ENCODE peak calls at places on chromosomes 11 and 22, in eight cellular contexts. One of them, this sample, is unnamed.

GRCh38 chr11:63762662-63763505 is 5.7 kb downstream of the ZFTA start:
- DNase-seq in neuronal stem cell: peak; percentile 71
- DNase-seq in CD4-positive, alpha-beta memory T cell: no peak
- DNase-seq in endodermal cell: peak; percentile 85
- DNase-seq in left ventricle myocardium inferior: peak; percentile 47
- DNase-seq in CD8-positive, alpha-beta T cell: no peak
- DNase-seq in adipocyte: no peak
- DNase-seq in sigmoid colon: peak; percentile 85
- DNase-seq in this sample: no peak

GRCh38 chr22:37079668-37080171 is 28.2 kb downstream of the KCTD17 start:
- DNase-seq in neuronal stem cell: no peak
- DNase-seq in adipocyte: peak; percentile 12
- DNase-seq in sigmoid colon: no peak
- DNase-seq in endodermal cell: no peak
- DNase-seq in CD4-positive, alpha-beta memory T cell: peak; percentile 98
- DNase-seq in left ventricle myocardium inferior: no peak
- DNase-seq in CD8-positive, alpha-beta T cell: peak; percentile 64
- DNase-seq in this sample: peak; percentile 79

GRCh38 chr22:37412445-37413250 is 14.6 kb downstream of the ELFN2 start:
- DNase-seq in CD4-positive, alpha-beta memory T cell: no peak
- DNase-seq in endodermal cell: no peak
- DNase-seq in neuronal stem cell: no peak
- DNase-seq in adipocyte: no peak
- DNase-seq in left ventricle myocardium inferior: no peak
- DNase-seq in sigmoid colon: no peak
- DNase-seq in CD8-positive, alpha-beta T cell: no peak
- DNase-seq in this sample: no peak

GRCh38 chr11:77124041-77124440 is 4.0 kb upstream of the MYO7A start:
- DNase-seq in adipocyte: no peak
- DNase-seq in CD8-positive, alpha-beta T cell: no peak
- DNase-seq in neuronal stem cell: no peak
- DNase-seq in CD4-positive, alpha-beta memory T cell: no peak
- DNase-seq in left ventricle myocardium inferior: no peak
- DNase-seq in sigmoid colon: no peak
- DNase-seq in endodermal cell: no peak
- DNase-seq in this sample: no peak

GRCh38 chr11:78227906-78228305 is 39.2 kb downstream of the USP35 start:
- DNase-seq in CD4-positive, alpha-beta memory T cell: no peak
- DNase-seq in neuronal stem cell: no peak
- DNase-seq in CD8-positive, alpha-beta T cell: no peak
- DNase-seq in left ventricle myocardium inferior: no peak
- DNase-seq in adipocyte: no peak
- DNase-seq in endodermal cell: no peak
- DNase-seq in sigmoid colon: no peak
- DNase-seq in this sample: no peak

GRCh38 chr11:115745545-115746265 is 241.5 kb upstream of the CADM1 start:
- DNase-seq in sigmoid colon: no peak
- DNase-seq in endodermal cell: peak; percentile 49
- DNase-seq in CD8-positive, alpha-beta T cell: no peak
- DNase-seq in CD4-positive, alpha-beta memory T cell: no peak
- DNase-seq in neuronal stem cell: no peak
- DNase-seq in left ventricle myocardium inferior: peak; percentile 60
- DNase-seq in adipocyte: no peak
- DNase-seq in this sample: no peak

GRCh38 chr22:34950480-34950879 is 115.5 kb upstream of the ISX start:
- DNase-seq in sigmoid colon: no peak
- DNase-seq in adipocyte: peak; percentile 14
- DNase-seq in endodermal cell: peak; percentile 71
- DNase-seq in CD4-positive, alpha-beta memory T cell: no peak
- DNase-seq in neuronal stem cell: no peak
- DNase-seq in CD8-positive, alpha-beta T cell: no peak
- DNase-seq in left ventricle myocardium inferior: no peak
- DNase-seq in this sample: no peak

GRCh38 chr11:130247289-130247688 is 67.4 kb downstream of the ZBTB44 start:
- DNase-seq in endodermal cell: no peak
- DNase-seq in neuronal stem cell: no peak
- DNase-seq in adipocyte: no peak
- DNase-seq in CD4-positive, alpha-beta memory T cell: no peak
- DNase-seq in left ventricle myocardium inferior: no peak
- DNase-seq in CD8-positive, alpha-beta T cell: no peak
- DNase-seq in sigmoid colon: no peak
- DNase-seq in this sample: no peak

GRCh38 chr11:9148035-9148434 is 56.6 kb upstream of the SCUBE2 start:
- DNase-seq in left ventricle myocardium inferior: no peak
- DNase-seq in sigmoid colon: no peak
- DNase-seq in endodermal cell: no peak
- DNase-seq in neuronal stem cell: no peak
- DNase-seq in CD8-positive, alpha-beta T cell: no peak
- DNase-seq in adipocyte: no peak
- DNase-seq in CD4-positive, alpha-beta memory T cell: no peak
- DNase-seq in this sample: no peak

GRCh38 chr11:83521647-83522596 is 235.8 kb upstream of the CCDC90B start:
- DNase-seq in endodermal cell: peak; percentile 70
- DNase-seq in left ventricle myocardium inferior: no peak
- DNase-seq in adipocyte: no peak
- DNase-seq in CD4-positive, alpha-beta memory T cell: no peak
- DNase-seq in sigmoid colon: no peak
- DNase-seq in neuronal stem cell: no peak
- DNase-seq in CD8-positive, alpha-beta T cell: no peak
- DNase-seq in this sample: no peak

GRCh38 chr11:13222285-13222684 is 55.3 kb upstream of the BMAL1 start:
- DNase-seq in neuronal stem cell: no peak
- DNase-seq in CD8-positive, alpha-beta T cell: no peak
- DNase-seq in left ventricle myocardium inferior: no peak
- DNase-seq in adipocyte: no peak
- DNase-seq in endodermal cell: peak; percentile 58
- DNase-seq in sigmoid colon: no peak
- DNase-seq in CD4-positive, alpha-beta memory T cell: no peak
- DNase-seq in this sample: no peak

GRCh38 chr11:113847580-113847979 is 27.8 kb downstream of the USP28 start:
- DNase-seq in CD8-positive, alpha-beta T cell: no peak
- DNase-seq in CD4-positive, alpha-beta memory T cell: no peak
- DNase-seq in left ventricle myocardium inferior: no peak
- DNase-seq in neuronal stem cell: no peak
- DNase-seq in adipocyte: no peak
- DNase-seq in endodermal cell: no peak
- DNase-seq in sigmoid colon: no peak
- DNase-seq in this sample: no peak

GRCh38 chr11:36191941-36192340 is 97.3 kb downstream of the COMMD9 start:
- DNase-seq in adipocyte: peak; percentile 3
- DNase-seq in left ventricle myocardium inferior: no peak
- DNase-seq in sigmoid colon: no peak
- DNase-seq in CD8-positive, alpha-beta T cell: no peak
- DNase-seq in CD4-positive, alpha-beta memory T cell: no peak
- DNase-seq in endodermal cell: no peak
- DNase-seq in neuronal stem cell: no peak
- DNase-seq in this sample: no peak

GRCh38 chr11:86193297-86194095 is 51.1 kb upstream of the EED start:
- DNase-seq in sigmoid colon: peak; percentile 77
- DNase-seq in CD8-positive, alpha-beta T cell: peak; percentile 26
- DNase-seq in adipocyte: peak; percentile 84
- DNase-seq in endodermal cell: peak; percentile 91
- DNase-seq in left ventricle myocardium inferior: peak; percentile 69
- DNase-seq in CD4-positive, alpha-beta memory T cell: peak; percentile 68
- DNase-seq in neuronal stem cell: peak; percentile 33
- DNase-seq in this sample: peak; percentile 94

GRCh38 chr11:96272542-96273306 is 70.3 kb downstream of the MAML2 start:
- DNase-seq in left ventricle myocardium inferior: no peak
- DNase-seq in CD4-positive, alpha-beta memory T cell: peak; percentile 42
- DNase-seq in neuronal stem cell: no peak
- DNase-seq in CD8-positive, alpha-beta T cell: no peak
- DNase-seq in endodermal cell: no peak
- DNase-seq in adipocyte: no peak
- DNase-seq in sigmoid colon: no peak
- DNase-seq in this sample: no peak

GRCh38 chr11:96271777-96272176 is 71.2 kb downstream of the MAML2 start:
- DNase-seq in CD4-positive, alpha-beta memory T cell: no peak
- DNase-seq in left ventricle myocardium inferior: no peak
- DNase-seq in adipocyte: no peak
- DNase-seq in CD8-positive, alpha-beta T cell: no peak
- DNase-seq in endodermal cell: no peak
- DNase-seq in sigmoid colon: no peak
- DNase-seq in neuronal stem cell: no peak
- DNase-seq in this sample: no peak

GRCh38 chr11:96276836-96277235 is 66.2 kb downstream of the MAML2 start:
- DNase-seq in left ventricle myocardium inferior: no peak
- DNase-seq in neuronal stem cell: no peak
- DNase-seq in CD8-positive, alpha-beta T cell: no peak
- DNase-seq in adipocyte: no peak
- DNase-seq in CD4-positive, alpha-beta memory T cell: no peak
- DNase-seq in endodermal cell: no peak
- DNase-seq in sigmoid colon: no peak
- DNase-seq in this sample: no peak

GRCh38 chr11:96275807-96276594 is 67.0 kb downstream of the MAML2 start:
- DNase-seq in sigmoid colon: no peak
- DNase-seq in left ventricle myocardium inferior: no peak
- DNase-seq in CD4-positive, alpha-beta memory T cell: no peak
- DNase-seq in neuronal stem cell: no peak
- DNase-seq in endodermal cell: no peak
- DNase-seq in CD8-positive, alpha-beta T cell: no peak
- DNase-seq in adipocyte: peak; percentile 51
- DNase-seq in this sample: no peak

DNA sequence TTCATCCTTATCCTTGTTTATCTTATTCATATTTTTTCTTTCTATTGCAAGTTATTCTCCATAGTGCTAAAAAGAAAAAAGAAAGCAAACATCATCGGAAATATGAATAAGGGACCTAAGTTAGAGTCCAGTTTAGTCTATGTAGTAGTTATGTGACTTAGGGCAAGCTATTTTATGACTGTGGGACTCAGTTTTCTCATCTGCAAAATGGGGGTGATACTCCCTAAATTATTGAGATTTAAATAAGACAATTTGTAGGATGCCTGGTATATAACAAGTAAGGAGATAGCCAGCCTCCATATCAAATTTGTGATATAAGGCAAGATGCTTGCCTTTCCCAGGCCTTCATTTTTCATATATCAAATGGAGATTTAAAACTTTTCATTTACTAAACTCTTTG is 69.5 kb downstream of the MAML2 start:
- DNase-seq in CD4-positive, alpha-beta memory T cell: no peak
- DNase-seq in sigmoid colon: no peak
- DNase-seq in left ventricle myocardium inferior: no peak
- DNase-seq in CD8-positive, alpha-beta T cell: no peak
- DNase-seq in adipocyte: no peak
- DNase-seq in endodermal cell: no peak
- DNase-seq in neuronal stem cell: no peak
- DNase-seq in this sample: no peak
- H3K4me1 ChIP-seq in CD4-positive, alpha-beta memory T cell: peaks cover 25% of the 10 kb centered on the region
- H3K4me1 ChIP-seq in sigmoid colon: peaks cover 25% of the 10 kb centered on the region
- H3K4me1 ChIP-seq in left ventricle myocardium inferior: peaks cover 11% of the 10 kb centered on the region
- H3K4me1 ChIP-seq in CD8-positive, alpha-beta T cell: peaks cover 13% of the 10 kb centered on the region
- H3K4me1 ChIP-seq in adipocyte: peaks cover 10% of the 10 kb centered on the region
- H3K4me1 ChIP-seq in endodermal cell: no peaks in the 10 kb centered on the region
- H3K4me1 ChIP-seq in neuronal stem cell: no peaks in the 10 kb centered on the region
- H3K4me1 ChIP-seq in this sample: peaks cover 13% of the 10 kb centered on the region

DNA sequence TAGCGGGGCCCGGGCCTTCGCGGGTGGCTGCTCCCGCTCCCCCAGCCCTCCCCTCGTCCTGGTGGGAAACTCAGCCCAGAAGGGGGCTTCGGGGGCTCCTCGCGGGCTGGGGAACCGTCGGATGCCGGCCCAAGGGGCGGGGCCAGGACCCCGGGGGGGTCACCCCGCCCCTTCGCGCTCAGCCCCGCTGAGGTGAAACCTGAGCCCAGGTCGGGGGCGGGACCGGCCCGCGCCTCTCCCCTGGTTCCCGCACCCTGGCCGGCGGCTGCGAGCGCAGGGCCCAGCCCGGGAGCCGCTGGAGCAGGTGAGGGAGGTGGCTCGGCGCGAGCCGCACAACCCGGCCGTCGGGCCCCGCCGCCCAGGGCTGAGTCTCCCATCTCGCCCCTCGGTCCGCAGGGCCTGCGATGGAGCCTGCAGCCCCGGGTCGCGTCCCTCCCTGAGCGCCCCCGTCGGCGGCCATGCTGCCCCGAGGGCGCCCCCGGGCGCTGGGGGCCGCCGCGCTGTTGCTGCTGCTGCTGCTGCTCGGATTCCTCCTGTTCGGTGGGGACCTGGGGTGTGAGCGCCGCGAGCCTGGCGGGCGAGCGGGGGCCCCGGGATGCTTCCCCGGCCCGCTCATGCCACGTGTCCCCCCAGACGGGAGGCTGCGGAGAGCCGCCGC is at the start of gene LARGE2:
- DNase-seq in CD8-positive, alpha-beta T cell: no peak
- DNase-seq in endodermal cell: peak; percentile 93
- DNase-seq in left ventricle myocardium inferior: peak; percentile 8
- DNase-seq in sigmoid colon: no peak
- DNase-seq in adipocyte: no peak
- DNase-seq in neuronal stem cell: peak; percentile 59
- DNase-seq in CD4-positive, alpha-beta memory T cell: no peak
- DNase-seq in this sample: no peak
- H3K4me3 ChIP-seq in CD8-positive, alpha-beta T cell: peak within 1 kb of the TSS; percentile 48
- H3K4me3 ChIP-seq in endodermal cell: peak within 1 kb of the TSS; percentile 64
- H3K4me3 ChIP-seq in left ventricle myocardium inferior: peak within 1 kb of the TSS; percentile 56
- H3K4me3 ChIP-seq in sigmoid colon: peak within 1 kb of the TSS; percentile 22
- H3K4me3 ChIP-seq in adipocyte: no peak within 1 kb of the TSS
- H3K4me3 ChIP-seq in neuronal stem cell: peak within 1 kb of the TSS; percentile 78
- H3K4me3 ChIP-seq in CD4-positive, alpha-beta memory T cell: no peak within 1 kb of the TSS
- H3K4me3 ChIP-seq in this sample: no peak within 1 kb of the TSS

GRCh38 chr22:20508815-20509271 is 1.4 kb downstream of the MED15 start:
- DNase-seq in CD4-positive, alpha-beta memory T cell: no peak
- DNase-seq in CD8-positive, alpha-beta T cell: no peak
- DNase-seq in left ventricle myocardium inferior: no peak
- DNase-seq in neuronal stem cell: no peak
- DNase-seq in endodermal cell: no peak
- DNase-seq in adipocyte: no peak
- DNase-seq in sigmoid colon: no peak
- DNase-seq in this sample: no peak

GRCh38 chr22:20509344-20510047 is 2.1 kb downstream of the MED15 start:
- DNase-seq in adipocyte: peak; percentile 96
- DNase-seq in neuronal stem cell: no peak
- DNase-seq in CD8-positive, alpha-beta T cell: no peak
- DNase-seq in left ventricle myocardium inferior: peak; percentile 73
- DNase-seq in endodermal cell: no peak
- DNase-seq in CD4-positive, alpha-beta memory T cell: peak; percentile 86
- DNase-seq in sigmoid colon: peak; percentile 89
- DNase-seq in this sample: peak; percentile 30

GRCh38 chr22:20511578-20512259 is 4.3 kb downstream of the MED15 start:
- DNase-seq in CD8-positive, alpha-beta T cell: no peak
- DNase-seq in neuronal stem cell: no peak
- DNase-seq in sigmoid colon: no peak
- DNase-seq in adipocyte: no peak
- DNase-seq in endodermal cell: no peak
- DNase-seq in CD4-positive, alpha-beta memory T cell: no peak
- DNase-seq in left ventricle myocardium inferior: no peak
- DNase-seq in this sample: no peak

GRCh38 chr22:20507253-20508066 is at the start of gene MED15:
- DNase-seq in adipocyte: peak; percentile 97
- DNase-seq in left ventricle myocardium inferior: peak; percentile 92
- DNase-seq in CD8-positive, alpha-beta T cell: peak; percentile 71
- DNase-seq in sigmoid colon: peak; percentile 95
- DNase-seq in endodermal cell: peak; percentile 97
- DNase-seq in CD4-positive, alpha-beta memory T cell: peak; percentile 90
- DNase-seq in neuronal stem cell: peak; percentile 79
- DNase-seq in this sample: peak; percentile 87

GRCh38 chr22:20510811-20511577 is 3.6 kb downstream of the MED15 start:
- DNase-seq in CD4-positive, alpha-beta memory T cell: no peak
- DNase-seq in neuronal stem cell: no peak
- DNase-seq in adipocyte: no peak
- DNase-seq in endodermal cell: no peak
- DNase-seq in sigmoid colon: no peak
- DNase-seq in left ventricle myocardium inferior: no peak
- DNase-seq in CD8-positive, alpha-beta T cell: no peak
- DNase-seq in this sample: no peak
- H3K4me1 ChIP-seq in CD4-positive, alpha-beta memory T cell: peaks cover 71% of the 10 kb centered on the region
- H3K4me1 ChIP-seq in neuronal stem cell: peaks cover 10% of the 10 kb centered on the region
- H3K4me1 ChIP-seq in adipocyte: peaks cover 43% of the 10 kb centered on the region
- H3K4me1 ChIP-seq in endodermal cell: peaks cover 4% of the 10 kb centered on the region
- H3K4me1 ChIP-seq in sigmoid colon: peaks cover 75% of the 10 kb centered on the region
- H3K4me1 ChIP-seq in left ventricle myocardium inferior: peaks cover 89% of the 10 kb centered on the region
- H3K4me1 ChIP-seq in CD8-positive, alpha-beta T cell: peaks cover 51% of the 10 kb centered on the region
- H3K4me1 ChIP-seq in this sample: peaks cover 57% of the 10 kb centered on the region

GRCh38 chr11:126938718-126939117 is 61.9 kb downstream of the KIRREL3 start:
- DNase-seq in CD8-positive, alpha-beta T cell: no peak
- DNase-seq in endodermal cell: no peak
- DNase-seq in sigmoid colon: no peak
- DNase-seq in left ventricle myocardium inferior: no peak
- DNase-seq in adipocyte: no peak
- DNase-seq in neuronal stem cell: no peak
- DNase-seq in CD4-positive, alpha-beta memory T cell: no peak
- DNase-seq in this sample: no peak
- H3K4me3 ChIP-seq in CD8-positive, alpha-beta T cell: no peak overlapping the region
- H3K4me3 ChIP-seq in endodermal cell: no peak overlapping the region
- H3K4me3 ChIP-seq in sigmoid colon: no peak overlapping the region
- H3K4me3 ChIP-seq in left ventricle myocardium inferior: no peak overlapping the region
- H3K4me3 ChIP-seq in adipocyte: no peak overlapping the region
- H3K4me3 ChIP-seq in neuronal stem cell: no peak overlapping the region
- H3K4me3 ChIP-seq in CD4-positive, alpha-beta memory T cell: no peak overlapping the region
- H3K4me3 ChIP-seq in this sample: no peak overlapping the region

This sample was measured in CD4-positive, CD25-positive, alpha-beta regulatory T cell.